ENCODE peak calls at places on chromosomes 3 and 15, in ten cellular contexts. Q, H, D, F, Y, C, S, L, P and W are unnamed samples.

GRCh38 chr3:150180349-150180748 is 209.7 kb upstream of the PFN2 start:
- DNase-seq in Q (no peak), H (no peak), D (no peak), F (peak), Y (no peak), C (no peak), S (no peak), L (no peak), P (peak), W (no peak)

GRCh38 chr3:133492159-133492860 is 81.2 kb upstream of the CDV3 start:
- DNase-seq in Q (no peak), H (no peak), D (no peak), F (no peak), Y (no peak), C (no peak), S (no peak), L (no peak), P (no peak), W (no peak)

GRCh38 chr15:63971427-63971805 is 74.9 kb downstream of the DAPK2 start:
- DNase-seq in Q (peak), H (no peak), D (no peak), F (no peak), Y (peak), C (peak), S (no peak), L (no peak), P (no peak), W (no peak)

GRCh38 chr15:57384816-57385215 is 8.5 kb downstream of the CGNL1 start:
- DNase-seq in Q (no peak), H (no peak), D (no peak), F (peak), Y (no peak), C (no peak), S (no peak), L (peak), P (no peak), W (no peak)

GRCh38 chr3:131020122-131020693 is 6.4 kb downstream of the ASTE1 start:
- DNase-seq in Q (no peak), H (no peak), D (no peak), F (no peak), Y (no peak), C (no peak), S (no peak), L (no peak), P (no peak), W (no peak)

GRCh38 chr15:57340673-57341259 is 35.5 kb upstream of the CGNL1 start:
- DNase-seq in Q (no peak), H (peak), D (no peak), F (peak), Y (no peak), C (no peak), S (no peak), L (peak), P (peak), W (no peak)

GRCh38 chr3:9217784-9218513 is 31.5 kb downstream of the SRGAP3 start:
- DNase-seq in Q (no peak), H (no peak), D (no peak), F (no peak), Y (no peak), C (no peak), S (no peak), L (no peak), P (no peak), W (no peak)

GRCh38 chr15:25876231-25877140 is 13.4 kb upstream of the ATP10A start:
- DNase-seq in Q (no peak), H (no peak), D (no peak), F (no peak), Y (no peak), C (no peak), S (no peak), L (no peak), P (no peak), W (no peak)

GRCh38 chr15:68789921-68790575 is 30.6 kb downstream of the ANP32A start:
- DNase-seq in Q (no peak), H (no peak), D (peak), F (peak), Y (no peak), C (no peak), S (no peak), L (no peak), P (peak), W (no peak)

GRCh38 chr3:5136619-5137429 is 14.7 kb downstream of the ARL8B start:
- DNase-seq in Q (no peak), H (no peak), D (no peak), F (no peak), Y (no peak), C (no peak), S (no peak), L (peak), P (peak), W (no peak)

GRCh38 chr15:73081321-73081958 is 29.2 kb downstream of the NEO1 start:
- DNase-seq in Q (no peak), H (no peak), D (no peak), F (peak), Y (no peak), C (no peak), S (no peak), L (peak), P (peak), W (no peak)

GRCh38 chr3:30673425-30674341 is 67.3 kb downstream of the TGFBR2 start:
- DNase-seq in Q (no peak), H (no peak), D (no peak), F (no peak), Y (no peak), C (no peak), S (no peak), L (no peak), P (no peak), W (no peak)

GRCh38 chr15:78421241-78421994 is 16.6 kb upstream of the IREB2 start:
- DNase-seq in Q (no peak), H (no peak), D (no peak), F (no peak), Y (no peak), C (no peak), S (no peak), L (no peak), P (no peak), W (no peak)

GRCh38 chr15:95503640-95504225 is 826.8 kb upstream of the NR2F2 start:
- DNase-seq in Q (no peak), H (no peak), D (no peak), F (no peak), Y (no peak), C (no peak), S (no peak), L (no peak), P (peak), W (no peak)

GRCh38 chr15:77631790-77632551 is 741 bp downstream of the LINGO1 start:
- DNase-seq in Q (no peak), H (no peak), D (no peak), F (no peak), Y (no peak), C (no peak), S (no peak), L (no peak), P (no peak), W (no peak)

GRCh38 chr15:99518191-99518590 is 47.6 kb upstream of the MEF2A start:
- DNase-seq in Q (no peak), H (no peak), D (no peak), F (no peak), Y (no peak), C (no peak), S (no peak), L (no peak), P (no peak), W (no peak)

GRCh38 chr15:58147151-58147550 is 9.0 kb downstream of the AQP9 start:
- DNase-seq in Q (no peak), H (no peak), D (no peak), F (no peak), Y (no peak), C (no peak), S (no peak), L (peak), P (peak), W (no peak)

GRCh38 chr3:43413676-43414368 is 127.5 kb downstream of the SNRK start:
- DNase-seq in Q (no peak), H (no peak), D (no peak), F (no peak), Y (no peak), C (no peak), S (no peak), L (no peak), P (no peak), W (no peak)

GRCh38 chr3:100500320-100500880 is 8.0 kb downstream of the TMEM45A start:
- DNase-seq in Q (no peak), H (no peak), D (no peak), F (no peak), Y (no peak), C (no peak), S (no peak), L (no peak), P (no peak), W (no peak)

GRCh38 chr3:136078421-136079364 is 113.2 kb downstream of the PPP2R3A start:
- DNase-seq in Q (no peak), H (no peak), D (no peak), F (no peak), Y (no peak), C (no peak), S (no peak), L (no peak), P (peak), W (no peak)

GRCh38 chr3:23668430-23668904 is 137.3 kb upstream of the UBE2E1 start:
- DNase-seq in Q (no peak), H (no peak), D (no peak), F (peak), Y (no peak), C (no peak), S (no peak), L (peak), P (peak), W (no peak)

GRCh38 chr15:65406402-65407000 is 16.2 kb downstream of the IGDCC4 start:
- DNase-seq in Q (no peak), H (no peak), D (no peak), F (no peak), Y (no peak), C (no peak), S (no peak), L (no peak), P (no peak), W (no peak)

GRCh38 chr3:187336322-187336721 is 31.9 kb upstream of the RTP4 start:
- DNase-seq in Q (no peak), H (no peak), D (no peak), F (no peak), Y (no peak), C (no peak), S (no peak), L (no peak), P (no peak), W (no peak)

GRCh38 chr3:195269375-195270078 is 1.4 kb downstream of the XXYLT1 start:
- DNase-seq in Q (no peak), H (no peak), D (no peak), F (no peak), Y (no peak), C (no peak), S (no peak), L (no peak), P (no peak), W (no peak)

GRCh38 chr15:93088200-93088980 is 621 bp downstream of the RGMA start:
- DNase-seq in Q (no peak), H (no peak), D (no peak), F (no peak), Y (no peak), C (no peak), S (no peak), L (peak), P (no peak), W (no peak)

GRCh38 chr3:105876745-105877624 is 8.2 kb upstream of the CBLB start:
- DNase-seq in Q (no peak), H (no peak), D (no peak), F (no peak), Y (no peak), C (no peak), S (no peak), L (no peak), P (no peak), W (no peak)

GRCh38 chr15:84979651-84980050 is 2.0 kb upstream of the PDE8A start:
- DNase-seq in Q (no peak), H (no peak), D (no peak), F (no peak), Y (no peak), C (no peak), S (no peak), L (no peak), P (no peak), W (no peak)

GRCh38 chr3:46221936-46222335 is 13.8 kb upstream of the CCR1 start:
- DNase-seq in Q (no peak), H (no peak), D (no peak), F (no peak), Y (no peak), C (no peak), S (no peak), L (no peak), P (no peak), W (no peak)

GRCh38 chr3:50630394-50630793 is 13.4 kb downstream of the MAPKAPK3 start:
- DNase-seq in Q (no peak), H (no peak), D (no peak), F (no peak), Y (no peak), C (no peak), S (no peak), L (no peak), P (no peak), W (no peak)

GRCh38 chr15:42741710-42742109 is 4.8 kb upstream of the CDAN1 start:
- DNase-seq in Q (no peak), H (no peak), D (no peak), F (no peak), Y (no peak), C (no peak), S (no peak), L (no peak), P (no peak), W (no peak)

GRCh38 chr3:150410311-150411105 is 2.4 kb downstream of the TSC22D2 start:
- DNase-seq in Q (peak), H (peak), D (no peak), F (no peak), Y (no peak), C (no peak), S (no peak), L (peak), P (no peak), W (no peak)

GRCh38 chr3:20056727-20057611 is 16.7 kb downstream of the KAT2B start:
- DNase-seq in Q (no peak), H (no peak), D (no peak), F (peak), Y (no peak), C (no peak), S (no peak), L (peak), P (peak), W (no peak)

GRCh38 chr3:113117511-113118302 is 93.7 kb upstream of the BOC start:
- DNase-seq in Q (no peak), H (no peak), D (no peak), F (peak), Y (no peak), C (no peak), S (no peak), L (peak), P (no peak), W (no peak)

GRCh38 chr3:12444582-12445468 is 39.5 kb upstream of the TSEN2 start:
- DNase-seq in Q (no peak), H (no peak), D (no peak), F (peak), Y (no peak), C (no peak), S (no peak), L (peak), P (peak), W (no peak)

GRCh38 chr15:43516801-43517353 is 531 bp upstream of the MAP1A start:
- DNase-seq in Q (no peak), H (no peak), D (no peak), F (peak), Y (no peak), C (no peak), S (no peak), L (no peak), P (no peak), W (no peak)

GRCh38 chr3:139771331-139771730 is 93.6 kb upstream of the NMNAT3 start:
- DNase-seq in Q (no peak), H (no peak), D (no peak), F (no peak), Y (no peak), C (no peak), S (no peak), L (no peak), P (no peak), W (no peak)